ENCODE peak calls at places on chromosome 15, in five cellular contexts. V is K562, A is HepG2, J is GM12878, C is HCT116. T is an unnamed sample.

GRCh38 chr15:66907826-66908502 is 157.4 kb upstream of the SMAD3 start:
- DNase-seq in C (no peak), V (no peak), A (peak; percentile 56), J (peak; percentile 39), T (no peak)

GRCh38 chr15:57820119-57820518 is 113.6 kb downstream of the POLR2M start:
- DNase-seq in A (no peak), C (no peak), J (no peak), V (no peak), T (no peak)

GRCh38 chr15:74790080-74790916 is 8.4 kb downstream of the CSK start:
- DNase-seq in A (no peak), V (no peak), C (no peak), J (no peak), T (no peak)

GRCh38 chr15:92074646-92075045 is 221.1 kb downstream of the SLCO3A1 start:
- DNase-seq in J (no peak), A (no peak), C (no peak), V (no peak), T (no peak)

GRCh38 chr15:52078876-52079700 is 33.5 kb downstream of the BCL2L10 start:
- DNase-seq in C (peak; percentile 54), A (peak; percentile 59), J (no peak), V (peak; percentile 73), T (no peak)

GRCh38 chr15:92930776-92931175 is 30.7 kb downstream of the CHD2 start:
- DNase-seq in J (no peak), V (no peak), A (no peak), C (no peak), T (no peak)

GRCh38 chr15:65576669-65577068 is 34.3 kb downstream of the INTS14 start:
- DNase-seq in V (no peak), C (no peak), A (no peak), J (no peak), T (no peak)

GRCh38 chr15:75416584-75416983 is 34.9 kb downstream of the SIN3A start:
- DNase-seq in J (no peak), C (no peak), V (no peak), A (no peak), T (no peak)

GRCh38 chr15:57545995-57546394 is 45.7 kb upstream of the MYZAP start:
- DNase-seq in V (no peak), J (no peak), A (no peak), C (no peak), T (no peak)

GRCh38 chr15:45225506-45226273 is 26.3 kb upstream of the SLC28A2 start:
- DNase-seq in C (no peak), A (peak; percentile 16), V (peak; percentile 41), J (no peak), T (no peak)

GRCh38 chr15:62428851-62429250 is 263.8 kb upstream of the C2CD4B start:
- DNase-seq in V (no peak), J (no peak), C (no peak), A (no peak), T (no peak)

GRCh38 chr15:84734794-84735479 is 13.5 kb upstream of the ZNF592 start:
- DNase-seq in C (peak; percentile 85), V (peak; percentile 88), J (peak; percentile 94), A (peak; percentile 56), T (no peak)

GRCh38 chr15:22968356-22968755 is 11.8 kb downstream of the CYFIP1 start:
- DNase-seq in A (no peak), V (no peak), C (no peak), J (no peak), T (peak; percentile 52)

GRCh38 chr15:100710213-100710612 is 107.8 kb downstream of the ASB7 start:
- DNase-seq in J (no peak), V (no peak), A (no peak), C (no peak), T (no peak)

DNA sequence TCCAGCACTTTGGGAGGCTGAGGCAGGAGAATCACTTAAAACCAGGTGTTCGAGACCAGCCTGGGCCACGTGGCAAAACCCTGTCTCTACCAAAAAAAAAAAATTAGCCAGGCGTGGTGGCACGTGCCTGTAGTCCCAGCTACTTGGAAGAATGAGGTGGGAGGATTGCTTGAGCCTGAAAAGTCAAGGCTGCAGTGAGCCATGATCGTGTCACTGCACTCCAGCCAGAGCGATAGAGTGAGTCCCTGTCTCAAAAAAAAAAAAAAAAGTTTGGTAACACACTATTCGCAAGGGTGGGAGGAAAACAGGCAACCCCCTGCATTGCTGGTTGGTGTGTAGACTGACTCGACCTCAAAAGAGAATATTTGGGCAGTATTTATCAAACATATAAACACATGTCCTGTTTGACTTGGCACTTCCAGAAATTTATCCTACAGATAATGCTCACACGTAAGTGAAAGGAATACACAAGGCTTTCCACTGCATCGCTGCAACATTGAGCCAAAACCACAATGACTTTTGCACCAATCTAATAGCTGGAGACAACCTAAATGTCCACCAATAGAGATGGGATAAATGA is 3.1 kb upstream of the ANPEP start:
- DNase-seq in V (no peak), J (no peak), A (no peak), C (no peak), T (no peak)
- TF ChIP-seq REST in V (no peak), J (no peak), A (no peak), C (no peak), T (no peak)

GRCh38 chr15:67943475-67943874 is 103.6 kb upstream of the RNU6-1 start:
- DNase-seq in C (no peak), V (no peak), J (no peak), A (peak; percentile 29), T (no peak)

GRCh38 chr15:67940324-67940719 is 100.5 kb upstream of the RNU6-1 start:
- DNase-seq in V (no peak), J (no peak), C (no peak), A (no peak), T (no peak)

GRCh38 chr15:67945131-67945530 is 105.3 kb upstream of the RNU6-1 start:
- DNase-seq in V (no peak), A (no peak), C (no peak), J (no peak), T (no peak)

GRCh38 chr15:67943961-67944674 is 104.3 kb upstream of the RNU6-1 start:
- DNase-seq in V (no peak), C (no peak), J (no peak), A (no peak), T (no peak)

GRCh38 chr15:67941643-67942315 is 101.9 kb upstream of the RNU6-1 start:
- DNase-seq in V (no peak), A (peak; percentile 72), J (no peak), C (no peak), T (no peak)
- TF ChIP-seq SIN3A in V (no peak), A (no peak), J (no peak), C (no peak), T (no peak)

GRCh38 chr15:41881086-41881485 is 12.8 kb downstream of the SPTBN5 start:
- DNase-seq in A (no peak), V (no peak), J (no peak), C (no peak), T (no peak)

GRCh38 chr15:41881550-41881924 is 12.3 kb downstream of the SPTBN5 start:
- DNase-seq in V (no peak), C (no peak), J (no peak), A (no peak), T (no peak)

GRCh38 chr15:41883484-41883825 is 10.4 kb downstream of the SPTBN5 start:
- DNase-seq in V (no peak), J (no peak), C (no peak), A (no peak), T (no peak)

GRCh38 chr15:41882689-41883483 is 11.0 kb downstream of the SPTBN5 start:
- DNase-seq in C (no peak), J (no peak), A (no peak), V (no peak), T (no peak)

DNA sequence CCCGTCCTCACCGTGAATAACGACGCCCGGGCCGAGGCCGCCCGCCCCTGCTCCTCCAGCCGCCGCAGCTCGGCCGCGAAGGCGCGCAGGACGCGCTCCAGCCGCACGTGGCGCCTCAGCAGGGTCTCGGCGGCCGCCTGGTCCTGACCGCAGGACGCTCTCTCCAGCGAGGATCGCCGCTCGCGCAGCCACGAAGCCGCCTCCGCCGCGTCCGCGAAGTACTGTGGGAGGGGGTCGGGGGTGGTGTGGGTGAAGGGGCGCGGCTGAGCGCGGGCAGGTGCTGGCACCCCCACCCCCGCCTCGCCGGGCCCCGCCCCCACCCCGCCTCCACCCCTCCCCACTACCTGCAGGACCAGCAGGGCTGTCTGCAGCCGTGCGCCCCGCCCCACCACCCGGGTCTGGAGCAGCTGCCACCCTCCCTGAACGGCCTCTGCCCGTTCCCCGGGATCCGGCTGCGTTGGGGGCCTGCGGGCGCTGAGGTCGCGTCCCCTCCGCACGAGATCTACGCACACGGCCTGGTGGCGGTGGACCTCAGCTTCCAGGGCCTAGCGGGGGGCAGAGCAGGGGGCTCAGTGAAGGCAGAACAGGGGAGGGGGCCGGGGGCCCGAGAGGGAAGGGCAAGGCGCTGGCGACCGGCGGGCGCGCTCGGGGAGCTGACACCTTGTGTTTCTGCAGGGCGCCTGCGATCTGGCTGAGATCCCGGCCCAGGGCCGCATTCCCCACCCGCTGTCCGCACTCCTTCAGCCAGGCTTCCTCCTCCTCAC is 11.7 kb downstream of the SPTBN5 start:
- DNase-seq in J (no peak), A (no peak), V (peak; percentile 45), C (no peak), T (no peak)
- TF ChIP-seq REST in J (no peak), A (no peak), V (no peak), C (no peak), T (no peak)

GRCh38 chr15:95994418-95994817 is 336.1 kb upstream of the NR2F2 start:
- DNase-seq in J (no peak), V (no peak), C (no peak), A (no peak), T (no peak)
- TF ChIP-seq SIN3A in J (no peak), V (no peak), C (no peak), A (no peak), T (no peak)

GRCh38 chr15:64247906-64248541 is 85.2 kb upstream of the PPIB start:
- DNase-seq in V (peak; percentile 63), J (peak; percentile 75), C (peak; percentile 87), A (peak; percentile 93), T (peak; percentile 92)
- TF ChIP-seq REST in V (no peak), J (no peak), C (no peak), A (no peak), T (no peak)

GRCh38 chr15:90564109-90564508 is 34.4 kb downstream of the CRTC3 start:
- DNase-seq in J (no peak), A (no peak), C (no peak), V (no peak), T (no peak)
- TF ChIP-seq SIN3A in J (no peak), A (no peak), C (no peak), V (no peak), T (no peak)

T was measured in Panc1.